ENCODE peak calls at places on chromosome 13, in ten cellular contexts. V is lower lobe of right lung; X is right atrium auricular region; G is left ventricle myocardium inferior; A is body of pancreas; E is fibroblast of lung; F is pancreas; D is transverse colon; M is naive thymus-derived CD4-positive, alpha-beta T cell; I is thoracic aorta. N is an unnamed sample.
A peak's percentile ranks its signal among the peaks of the same experiment; 100 is the strongest.

GRCh38 chr13:39682788-39683187 is 27.3 kb downstream of the COG6 start:
- DNase-seq in E (no peak), X (no peak), G (no peak), I (no peak), A (no peak), V (no peak), F (no peak), M (no peak), D (no peak), N (no peak)

GRCh38 chr13:76621726-76622125 is 264.5 kb downstream of the KCTD12 start:
- DNase-seq in E (no peak), V (no peak), D (no peak), F (no peak), M (no peak), X (no peak), G (no peak), A (no peak), I (no peak), N (no peak)

GRCh38 chr13:79772811-79773210 is 291.9 kb downstream of the NDFIP2 start:
- DNase-seq in X (no peak), F (no peak), A (no peak), V (no peak), M (no peak), D (no peak), I (no peak), E (no peak), G (no peak), N (no peak)

GRCh38 chr13:26621731-26622401 is 64.4 kb downstream of the WASF3 start:
- DNase-seq in E (no peak), F (no peak), I (no peak), M (no peak), D (peak; percentile 30), A (no peak), G (no peak), X (no peak), V (no peak), N (no peak)

GRCh38 chr13:22828081-22828480 is 352.7 kb upstream of the SGCG start:
- DNase-seq in M (no peak), A (no peak), V (no peak), D (no peak), X (no peak), E (peak; percentile 17), G (no peak), I (no peak), F (no peak), N (no peak)

GRCh38 chr13:26498524-26499208 is 58.8 kb upstream of the WASF3 start:
- DNase-seq in D (no peak), I (no peak), X (no peak), V (no peak), F (no peak), G (no peak), M (no peak), E (peak; percentile 44), A (no peak), N (no peak)

GRCh38 chr13:30006246-30006645 is 155.8 kb upstream of the UBL3 start:
- DNase-seq in X (no peak), F (no peak), V (no peak), I (no peak), A (no peak), M (no peak), G (no peak), D (no peak), E (no peak), N (no peak)

GRCh38 chr13:61685683-61686013 is 270.0 kb upstream of the PCDH20 start:
- DNase-seq in G (no peak), A (no peak), M (no peak), D (no peak), V (no peak), I (no peak), E (no peak), X (no peak), F (no peak), N (peak; percentile 25)

GRCh38 chr13:34738251-34739170 is 203.6 kb upstream of the NBEA start:
- DNase-seq in I (no peak), V (no peak), G (no peak), M (no peak), A (no peak), F (no peak), E (no peak), X (no peak), D (no peak), N (no peak)

GRCh38 chr13:111900390-111901180 is 166.4 kb upstream of the SOX1 start:
- DNase-seq in E (no peak), M (no peak), I (no peak), G (no peak), F (no peak), X (peak; percentile 49), A (no peak), V (no peak), D (no peak), N (peak; percentile 26)

GRCh38 chr13:114063545-114064515 is 68.6 kb downstream of the RASA3 start:
- DNase-seq in V (peak; percentile 85), I (peak; percentile 51), A (peak; percentile 54), G (peak; percentile 63), F (no peak), M (no peak), E (peak; percentile 69), X (peak; percentile 85), D (peak; percentile 66), N (no peak)

GRCh38 chr13:87674143-87674772 is 3.1 kb downstream of the SLITRK5 start:
- DNase-seq in I (no peak), F (no peak), E (no peak), G (no peak), X (no peak), D (no peak), M (no peak), A (no peak), V (no peak), N (no peak)
- H3K4me3 ChIP-seq in I (peak overlapping the region; percentile 67), F (no peak overlapping the region), E (no peak overlapping the region), G (peak overlapping the region; percentile 4), X (no peak overlapping the region), D (no peak overlapping the region), M (no peak overlapping the region), A (no peak overlapping the region), V (no peak overlapping the region), N (no peak overlapping the region)

GRCh38 chr13:45339867-45340266 is 1.1 kb downstream of the TPT1 start:
- DNase-seq in F (no peak), E (no peak), V (no peak), A (no peak), D (no peak), M (peak; percentile 32), X (no peak), G (no peak), I (no peak), N (no peak)
- H3K4me1 ChIP-seq in F (peaks cover 24% of the 10 kb centered on the region), E (peaks cover 5% of the 10 kb centered on the region), V (peaks cover 64% of the 10 kb centered on the region), A (peaks cover 50% of the 10 kb centered on the region), D (peaks cover 52% of the 10 kb centered on the region), M (peaks cover 39% of the 10 kb centered on the region), X (no peaks in the 10 kb centered on the region), G (peaks cover 75% of the 10 kb centered on the region), I (peaks cover 64% of the 10 kb centered on the region), N (peaks cover 28% of the 10 kb centered on the region)

DNA sequence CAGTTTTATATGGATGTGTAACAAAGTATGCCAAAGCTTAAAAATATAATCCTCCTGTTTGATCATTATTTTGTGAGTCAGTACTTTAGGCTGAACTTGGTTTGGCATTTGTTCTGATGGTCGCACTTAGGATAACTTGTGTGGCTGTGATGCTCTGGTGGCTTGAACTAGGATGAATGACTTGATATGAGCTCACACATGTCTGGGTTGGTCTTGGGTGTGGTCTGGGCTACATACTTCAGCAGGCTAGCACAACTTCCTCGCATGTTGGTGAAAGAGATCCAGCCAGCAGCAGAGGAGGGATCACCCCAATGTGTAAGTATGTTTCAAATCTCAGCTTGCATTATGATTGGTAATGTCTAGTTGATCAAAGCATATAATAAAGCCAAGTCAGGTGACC is 969.1 kb upstream of the PCDH9 start:
- DNase-seq in F (no peak), D (no peak), E (peak; percentile 16), V (no peak), X (no peak), G (no peak), I (no peak), A (no peak), M (no peak), N (no peak)
- H3K27ac ChIP-seq in F (no peak overlapping the region), D (no peak overlapping the region), E (no peak overlapping the region), V (no peak overlapping the region), X (no peak overlapping the region), G (no peak overlapping the region), I (no peak overlapping the region), A (no peak overlapping the region), M (no peak overlapping the region), N (no peak overlapping the region)

DNA sequence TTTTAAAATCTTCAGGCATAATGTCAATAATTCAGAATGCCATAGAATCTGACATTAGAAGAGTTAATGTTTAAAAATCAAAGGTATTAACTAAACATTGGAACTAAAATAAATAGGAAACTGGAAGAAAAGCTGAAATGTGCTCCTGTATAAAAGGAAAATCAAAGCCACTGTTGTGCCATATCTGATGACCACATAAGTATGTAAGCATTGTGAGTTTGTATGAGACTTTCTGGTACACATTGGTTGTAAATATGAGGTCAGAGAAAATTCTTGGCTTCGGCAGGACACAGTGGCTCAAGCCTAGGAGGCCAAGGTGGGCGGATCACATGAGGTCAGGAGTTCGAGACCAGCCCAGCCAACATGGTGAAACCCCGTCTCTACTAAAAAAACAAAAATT is 48.3 kb upstream of the INTS6 start:
- DNase-seq in F (no peak), D (no peak), M (no peak), I (no peak), X (no peak), A (no peak), V (no peak), G (no peak), E (no peak), N (no peak)
- H3K4me3 ChIP-seq in F (no peak overlapping the region), D (no peak overlapping the region), M (no peak overlapping the region), I (no peak overlapping the region), X (no peak overlapping the region), A (no peak overlapping the region), V (no peak overlapping the region), G (no peak overlapping the region), E (no peak overlapping the region), N (no peak overlapping the region)

GRCh38 chr13:107438251-107438650 is 777.1 kb downstream of the LIG4 start:
- DNase-seq in F (no peak), A (no peak), D (no peak), G (no peak), X (no peak), I (no peak), M (no peak), E (no peak), V (no peak), N (peak; percentile 56)

DNA sequence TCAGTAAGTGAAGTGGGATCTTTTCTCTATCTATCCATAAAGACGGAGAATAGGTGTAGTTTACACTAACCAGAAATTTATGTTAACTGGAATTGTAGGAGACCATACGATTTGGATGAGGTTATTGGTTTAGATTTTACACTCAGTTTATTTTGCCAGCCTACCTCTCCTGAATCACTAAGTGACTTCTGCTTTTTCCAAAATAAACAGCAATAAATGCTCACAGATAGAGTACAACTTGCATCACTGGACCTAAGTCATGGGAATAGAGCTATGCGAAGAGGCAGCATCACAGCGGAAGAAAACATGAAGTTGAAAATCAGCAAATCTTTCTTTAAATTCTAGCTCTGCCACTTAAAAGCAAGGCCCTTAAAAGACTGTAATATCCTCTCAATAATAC is 781.0 kb downstream of the LIG4 start:
- DNase-seq in E (no peak), D (no peak), F (no peak), V (no peak), I (no peak), G (no peak), M (no peak), A (no peak), X (no peak), N (no peak)
- H3K4me1 ChIP-seq in E (no peaks in the 10 kb centered on the region), D (no peaks in the 10 kb centered on the region), F (no peaks in the 10 kb centered on the region), V (no peaks in the 10 kb centered on the region), I (no peaks in the 10 kb centered on the region), G (no peaks in the 10 kb centered on the region), M (no peaks in the 10 kb centered on the region), A (no peaks in the 10 kb centered on the region), X (no peaks in the 10 kb centered on the region), N (no peaks in the 10 kb centered on the region)